ENCODE peak calls at places on chromosome 22, in six cellular contexts. B is fibroblast of pulmonary artery, U is left ventricle myocardium superior, O is right lobe of liver, T is COR-L47, N is AG20443. Y is an unnamed sample.

GRCh38 chr22:50545522-50546325 is at the start of gene KLHDC7B:
- DNase-seq in B (no peak), U (no peak), O (peak), T (no peak), N (peak), Y (no peak)

GRCh38 chr22:50114221-50114981 is 24.6 kb downstream of the MOV10L1 start:
- DNase-seq in B (peak), U (no peak), O (no peak), T (no peak), N (peak), Y (peak)

GRCh38 chr22:35361001-35361551 is 19.8 kb upstream of the HMOX1 start:
- DNase-seq in B (no peak), U (no peak), O (no peak), T (no peak), N (no peak), Y (no peak)

GRCh38 chr22:48627203-48627602 is 1200.5 kb downstream of the BRD1 start:
- DNase-seq in B (no peak), U (no peak), O (no peak), T (peak), N (peak), Y (no peak)

GRCh38 chr22:31972180-31972579 is 27.8 kb downstream of the YWHAH start:
- DNase-seq in B (no peak), U (no peak), O (peak), T (no peak), N (no peak), Y (no peak)

GRCh38 chr22:47484960-47485571 is 722.6 kb downstream of the TBC1D22A start:
- DNase-seq in B (no peak), U (no peak), O (no peak), T (no peak), N (no peak), Y (no peak)

GRCh38 chr22:41831383-41831782 is 1.5 kb upstream of the SREBF2 start:
- DNase-seq in B (peak), U (peak), O (no peak), T (no peak), N (no peak), Y (no peak)

GRCh38 chr22:46823248-46823647 is 60.8 kb downstream of the TBC1D22A start:
- DNase-seq in B (no peak), U (no peak), O (no peak), T (no peak), N (no peak), Y (no peak)

GRCh38 chr22:36194971-36195370 is 6.6 kb downstream of the APOL4 start:
- DNase-seq in B (peak), U (peak), O (no peak), T (peak), N (peak), Y (no peak)

GRCh38 chr22:20062766-20063083 is 17.3 kb upstream of the DGCR8 start:
- DNase-seq in B (peak), U (no peak), O (no peak), T (no peak), N (no peak), Y (no peak)

GRCh38 chr22:18966748-18967147 is 30.7 kb upstream of the PRODH start:
- DNase-seq in B (no peak), U (no peak), O (peak), T (no peak), N (no peak), Y (no peak)

GRCh38 chr22:43346521-43346929 is 3.4 kb upstream of the SCUBE1 start:
- DNase-seq in B (peak), U (peak), O (peak), T (peak), N (peak), Y (no peak)

GRCh38 chr22:26681395-26681821 is 24.0 kb downstream of the MIAT start:
- DNase-seq in B (peak), U (no peak), O (no peak), T (no peak), N (peak), Y (peak)

GRCh38 chr22:43570531-43571144 is 158.8 kb downstream of the MPPED1 start:
- DNase-seq in B (no peak), U (no peak), O (no peak), T (no peak), N (no peak), Y (no peak)

GRCh38 chr22:25966448-25966913 is 202.8 kb upstream of the SEZ6L start:
- DNase-seq in B (no peak), U (no peak), O (no peak), T (peak), N (no peak), Y (no peak)

GRCh38 chr22:45426387-45426786 is 12.9 kb downstream of the RIBC2 start:
- DNase-seq in B (no peak), U (no peak), O (peak), T (no peak), N (no peak), Y (no peak)

GRCh38 chr22:29989446-29989845 is 90.8 kb upstream of the HORMAD2 start:
- DNase-seq in B (no peak), U (no peak), O (no peak), T (no peak), N (no peak), Y (no peak)

GRCh38 chr22:44582016-44582415 is 84.0 kb upstream of the RTL6 start:
- DNase-seq in B (no peak), U (peak), O (peak), T (no peak), N (no peak), Y (no peak)

GRCh38 chr22:38766076-38766777 is 10.4 kb upstream of the SUN2 start:
- DNase-seq in B (peak), U (peak), O (peak), T (peak), N (peak), Y (no peak)

Y was measured in GM04503.